ENCODE peak calls at places on chromosomes 12 and 14, in five cellular contexts. U is astrocyte, A is left lung, N is tibial artery, F is nephron progenitor cell. Y is an unnamed sample.

GRCh38 chr12:68971404-68971803 is 38.4 kb upstream of the CPM start:
- DNase-seq in U (peak), A (no peak), N (no peak), F (no peak), Y (no peak)

GRCh38 chr12:52057958-52058576 is 6.8 kb downstream of the NR4A1 start:
- DNase-seq in U (no peak), A (no peak), N (no peak), F (no peak), Y (no peak)

GRCh38 chr14:53002576-53002975 is 51.7 kb upstream of the FERMT2 start:
- DNase-seq in U (no peak), A (no peak), N (no peak), F (no peak), Y (no peak)

GRCh38 chr12:113142173-113142885 is 6.8 kb upstream of the RASAL1 start:
- DNase-seq in U (no peak), A (no peak), N (peak), F (no peak), Y (no peak)

GRCh38 chr12:61894168-61894567 is 366.0 kb upstream of the USP15 start:
- DNase-seq in U (no peak), A (no peak), N (no peak), F (no peak), Y (no peak)

GRCh38 chr12:57454566-57455373 is at the start of gene INHBE:
- DNase-seq in U (peak), A (no peak), N (no peak), F (peak), Y (peak)

GRCh38 chr14:89304972-89305703 is 111.9 kb downstream of the FOXN3 start:
- DNase-seq in U (peak), A (no peak), N (peak), F (no peak), Y (no peak)

GRCh38 chr14:61329478-61330051 is 8.2 kb downstream of the PRKCH start:
- DNase-seq in U (no peak), A (no peak), N (no peak), F (no peak), Y (no peak)

GRCh38 chr12:65977384-65977783 is 153.1 kb downstream of the HMGA2 start:
- DNase-seq in U (no peak), A (no peak), N (no peak), F (no peak), Y (no peak)

GRCh38 chr12:24212496-24212895 is 263.0 kb upstream of the SOX5 start:
- DNase-seq in U (no peak), A (no peak), N (no peak), F (no peak), Y (no peak)

GRCh38 chr12:132159555-132160003 is 15.3 kb downstream of the NOC4L start:
- DNase-seq in U (no peak), A (peak), N (no peak), F (no peak), Y (no peak)

DNA sequence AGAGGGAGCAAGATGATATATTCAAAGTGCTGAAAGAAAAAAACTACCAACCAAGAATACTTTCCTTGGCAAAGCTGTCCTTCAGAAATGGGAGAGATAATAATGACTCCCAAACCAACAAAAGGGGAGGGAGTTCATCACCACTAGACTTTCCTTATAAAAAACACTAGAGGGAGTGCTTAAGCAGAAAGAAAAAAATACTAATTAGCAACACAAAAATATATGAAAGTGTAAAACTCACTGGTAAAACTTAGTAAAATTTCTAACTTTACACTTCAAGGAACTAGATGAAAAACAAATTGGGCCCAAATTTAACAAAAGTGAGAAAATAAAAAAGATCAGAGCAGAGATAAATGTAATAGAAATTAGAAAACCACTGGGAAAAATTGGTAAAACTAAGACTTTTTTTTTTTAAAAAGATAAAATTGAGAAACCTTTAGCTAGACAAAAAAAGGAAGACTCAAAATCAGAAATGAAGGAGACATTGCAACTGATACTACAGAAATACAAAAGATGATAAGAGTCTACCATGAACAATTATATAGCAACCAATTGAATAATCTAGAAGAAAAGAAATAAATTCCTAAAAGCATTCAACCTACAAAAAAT is 60.4 kb upstream of the FAR2 start:
- DNase-seq in U (no peak), A (no peak), N (no peak), F (no peak), Y (no peak)
- TF ChIP-seq CTCF in U (peak), A (peak), N (no peak), F (peak), Y (peak)

GRCh38 chr14:77026166-77026929 is 2.2 kb downstream of the IRF2BPL start:
- DNase-seq in U (peak), A (peak), N (peak), F (no peak), Y (no peak)

GRCh38 chr14:77022219-77022852 is 6.2 kb downstream of the IRF2BPL start:
- DNase-seq in U (no peak), A (no peak), N (no peak), F (no peak), Y (no peak)

GRCh38 chr14:77024171-77024627 is 4.3 kb downstream of the IRF2BPL start:
- DNase-seq in U (peak), A (no peak), N (no peak), F (peak), Y (no peak)

GRCh38 chr14:77025744-77026165 is 2.8 kb downstream of the IRF2BPL start:
- DNase-seq in U (no peak), A (peak), N (no peak), F (peak), Y (no peak)

GRCh38 chr14:77023001-77023996 is 5.2 kb downstream of the IRF2BPL start:
- DNase-seq in U (peak), A (no peak), N (peak), F (no peak), Y (no peak)
- TF ChIP-seq CTCF in U (no peak), A (no peak), N (no peak), F (no peak), Y (peak)

GRCh38 chr12:6570264-6570887 is 2.3 kb upstream of the NOP2 start:
- DNase-seq in U (no peak), A (peak), N (no peak), F (peak), Y (no peak)
- TF ChIP-seq CTCF in U (peak), A (peak), N (peak), F (peak), Y (peak)

DNA sequence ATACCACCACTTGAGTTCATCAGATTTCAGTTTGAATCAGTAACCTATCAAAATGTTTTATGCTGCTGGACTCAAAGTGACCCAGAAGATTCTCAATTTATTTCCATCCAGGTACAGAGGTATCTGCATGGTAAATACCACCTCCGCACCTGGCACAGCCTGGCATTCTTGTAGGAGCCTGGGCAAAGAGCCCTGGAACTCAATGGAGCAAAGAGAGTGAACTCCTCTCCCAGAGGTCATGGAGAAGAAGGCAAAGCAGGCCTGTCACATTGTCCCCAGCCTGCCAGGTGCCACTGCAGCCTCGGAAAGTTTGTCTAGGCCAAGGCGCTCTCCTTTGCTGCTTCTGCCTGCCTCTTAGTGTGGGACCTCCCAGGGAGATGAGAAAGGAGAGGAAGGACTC is 319.8 kb downstream of the ZFP36L1 start:
- DNase-seq in U (no peak), A (no peak), N (no peak), F (no peak), Y (no peak)
- TF ChIP-seq CTCF in U (no peak), A (no peak), N (no peak), F (no peak), Y (no peak)

GRCh38 chr14:72758420-72758819 is 135.5 kb downstream of the DPF3 start:
- DNase-seq in U (no peak), A (no peak), N (no peak), F (no peak), Y (no peak)
- TF ChIP-seq CTCF in U (no peak), A (no peak), N (no peak), F (no peak), Y (no peak)

DNA sequence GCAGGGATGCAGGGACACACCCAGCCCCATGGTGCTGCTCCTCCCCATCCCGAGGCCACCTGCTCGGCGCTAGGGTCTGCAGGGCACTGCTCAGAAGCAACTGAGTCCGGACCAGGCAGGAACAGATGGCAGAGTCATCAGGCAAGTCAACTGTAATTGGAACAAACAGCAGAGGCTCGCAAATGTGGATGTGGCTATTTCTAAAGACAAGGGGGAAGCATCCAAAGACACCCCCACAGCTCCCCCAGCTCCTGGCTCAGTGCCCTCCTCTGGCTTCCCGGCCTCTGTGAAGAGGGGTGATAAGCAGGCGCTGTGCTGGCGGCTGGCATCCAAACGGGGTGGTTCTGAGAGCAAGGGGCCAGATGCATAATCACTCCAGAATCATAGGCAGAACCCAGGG is 125.6 kb downstream of the PIWIL1 start:
- DNase-seq in U (no peak), A (peak), N (no peak), F (no peak), Y (no peak)
- TF ChIP-seq CTCF in U (no peak), A (no peak), N (no peak), F (no peak), Y (no peak)

DNA sequence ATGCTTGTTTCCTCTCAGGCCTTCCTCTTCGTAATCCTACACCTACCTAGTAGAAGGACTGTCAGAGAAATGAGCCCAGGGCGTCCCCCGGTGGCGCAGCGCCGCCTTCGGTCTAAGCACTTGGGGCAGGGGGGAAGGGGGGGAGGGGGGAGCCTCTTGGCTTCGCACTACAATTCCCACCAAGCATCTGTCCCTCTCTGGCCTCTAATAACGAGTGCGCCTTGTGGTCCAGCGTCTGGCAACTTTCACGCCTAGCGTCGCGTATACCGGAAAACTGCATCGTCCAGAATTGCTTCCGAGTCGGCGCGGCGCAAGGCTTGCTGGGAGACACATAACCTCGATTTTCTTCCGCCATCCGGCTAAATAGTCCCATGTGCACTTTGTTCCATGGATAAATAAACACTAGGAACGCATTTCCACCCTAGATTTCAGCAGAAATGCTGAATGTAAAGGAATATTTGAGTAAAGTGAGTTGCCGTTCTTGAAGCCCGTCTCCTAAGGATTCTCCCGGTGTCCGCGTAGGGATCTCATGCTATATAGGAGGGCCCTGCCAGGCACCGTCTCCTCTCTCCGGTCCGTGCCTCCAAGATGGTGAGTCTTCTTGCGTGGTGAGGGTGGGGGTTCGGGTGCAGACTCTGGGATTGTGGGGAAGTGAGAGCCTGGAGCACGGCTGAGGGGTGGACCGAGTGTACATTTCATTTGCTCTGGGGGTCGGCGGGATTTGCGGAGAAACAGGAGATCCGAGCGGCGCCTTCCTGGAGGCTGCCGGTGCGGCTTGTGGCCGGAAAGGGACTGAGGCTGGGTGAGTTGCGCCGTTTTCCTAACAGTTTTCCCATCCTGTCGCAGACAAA is at the start of gene RPS26:
- DNase-seq in U (peak), A (peak), N (peak), F (peak), Y (peak)
- TF ChIP-seq CTCF in U (peak), A (no peak), N (peak), F (peak), Y (peak)

GRCh38 chr12:72467985-72468384 is 195.8 kb downstream of the TRHDE start:
- DNase-seq in U (no peak), A (no peak), N (no peak), F (no peak), Y (no peak)

GRCh38 chr12:72468505-72468904 is 196.3 kb downstream of the TRHDE start:
- DNase-seq in U (no peak), A (no peak), N (no peak), F (no peak), Y (no peak)

GRCh38 chr12:72476301-72476700 is 204.1 kb downstream of the TRHDE start:
- DNase-seq in U (no peak), A (no peak), N (no peak), F (no peak), Y (no peak)

GRCh38 chr12:72471806-72472205 is 199.6 kb downstream of the TRHDE start:
- DNase-seq in U (no peak), A (no peak), N (no peak), F (peak), Y (no peak)

DNA sequence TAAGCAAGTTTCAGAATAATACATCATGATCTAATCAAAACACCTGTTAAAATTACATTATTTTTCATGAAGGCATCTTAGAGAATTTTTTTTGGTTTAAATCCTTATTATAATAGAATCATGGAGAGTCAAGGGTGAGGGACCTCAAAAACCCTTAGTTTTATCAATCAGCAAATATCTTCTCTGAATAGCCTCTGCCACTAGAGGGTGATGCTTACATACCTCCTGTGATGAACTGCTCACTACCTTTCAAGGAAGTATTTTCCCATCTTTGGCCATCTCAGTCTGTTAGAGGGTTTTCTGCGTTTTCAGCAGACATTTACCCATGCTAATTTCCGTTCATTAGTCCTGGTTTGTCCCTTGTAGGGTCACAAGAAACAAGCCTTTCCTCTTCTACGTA is 200.2 kb downstream of the TRHDE start:
- DNase-seq in U (no peak), A (no peak), N (no peak), F (no peak), Y (no peak)
- TF ChIP-seq CTCF in U (no peak), A (no peak), N (no peak), F (no peak), Y (peak)

GRCh38 chr12:116624516-116624915 is 65.3 kb downstream of the MAP1LC3B2 start:
- DNase-seq in U (no peak), A (no peak), N (no peak), F (no peak), Y (no peak)
- TF ChIP-seq CTCF in U (no peak), A (no peak), N (no peak), F (no peak), Y (no peak)

DNA sequence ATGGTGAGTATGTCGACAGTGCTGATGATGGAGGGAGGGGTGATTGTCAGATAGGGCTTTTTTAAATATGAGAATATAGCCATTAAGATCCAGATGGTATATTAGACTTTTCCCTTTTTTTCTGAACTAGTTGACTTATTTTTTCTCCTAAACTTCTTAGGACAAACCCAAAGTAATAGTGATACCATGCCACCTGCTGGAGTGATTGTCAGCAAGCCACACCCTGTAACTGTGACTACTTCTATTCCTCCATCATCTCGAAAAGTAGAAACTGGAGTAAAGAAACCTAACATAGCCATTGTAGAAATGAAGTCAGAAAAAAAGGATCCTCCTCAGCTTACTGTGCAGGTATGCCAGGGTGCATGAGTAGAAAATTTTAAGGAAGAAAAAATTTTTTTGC is 40.1 kb downstream of the KIAA0586 start:
- DNase-seq in U (no peak), A (no peak), N (no peak), F (no peak), Y (no peak)
- TF ChIP-seq CTCF in U (no peak), A (no peak), N (no peak), F (no peak), Y (no peak)

Y was measured in AG09319.